ENCODE peak calls at places on chromosomes 16 and 17, in seven cellular contexts. R is H1, V is psoas muscle, I is HAP-1, S is ascending aorta, E is SK-N-SH, C is sigmoid colon. N is an unnamed sample. For H3K4me1 and H3K27me3, the result is how much of the 10 kb centered on the place peaks cover.

GRCh38 chr16:29745126-29745852 is 501 bp downstream of the C16orf54 start:
- DNase-seq in R (no peak), V (no peak), I (no peak), S (no peak), E (no peak), C (no peak), N (no peak)

GRCh38 chr16:49458221-49458620 is 84.6 kb downstream of the C16orf78 start:
- DNase-seq in R (peak), V (no peak), I (no peak), S (no peak), E (no peak), C (peak), N (no peak)

GRCh38 chr16:77113835-77114234 is 77.2 kb upstream of the MON1B start:
- DNase-seq in R (no peak), V (no peak), I (no peak), S (no peak), E (no peak), C (no peak), N (no peak)

GRCh38 chr16:23120562-23120961 is 28.7 kb downstream of the USP31 start:
- DNase-seq in R (no peak), V (no peak), I (no peak), S (no peak), E (no peak), C (no peak), N (no peak)

GRCh38 chr16:907361-907760 is 63.4 kb downstream of the LMF1 start:
- DNase-seq in R (no peak), V (no peak), I (no peak), S (no peak), E (no peak), C (no peak), N (no peak)

GRCh38 chr17:31738067-31738466 is 121.0 kb downstream of the COPRS start:
- DNase-seq in R (no peak), V (no peak), I (no peak), S (no peak), E (no peak), C (no peak), N (no peak)

GRCh38 chr17:44266402-44267164 is 1.4 kb downstream of the SLC4A1 start:
- DNase-seq in R (no peak), V (no peak), I (no peak), S (no peak), E (peak), C (no peak), N (no peak)

GRCh38 chr16:60945225-60945624 is 1091.0 kb downstream of the CDH8 start:
- DNase-seq in R (peak), V (no peak), I (peak), S (no peak), E (no peak), C (no peak), N (no peak)

GRCh38 chr17:2123467-2124251 is 68.8 kb downstream of the HIC1 start:
- DNase-seq in R (no peak), V (no peak), I (no peak), S (no peak), E (no peak), C (no peak), N (no peak)

GRCh38 chr16:49836218-49836617 is 19.7 kb downstream of the ZNF423 start:
- DNase-seq in R (no peak), V (no peak), I (no peak), S (no peak), E (no peak), C (no peak), N (no peak)

GRCh38 chr17:41048441-41048840 is 1.3 kb upstream of the KRTAP2-1 start:
- DNase-seq in R (no peak), V (no peak), I (peak), S (no peak), E (no peak), C (no peak), N (no peak)

GRCh38 chr16:67672739-67673662 is 6.4 kb downstream of the C16orf86 start:
- DNase-seq in R (peak), V (peak), I (peak), S (no peak), E (peak), C (peak), N (no peak)

GRCh38 chr17:36534117-36534880 is at the start of gene MYO19:
- DNase-seq in R (peak), V (peak), I (peak), S (no peak), E (peak), C (peak), N (no peak)

GRCh38 chr17:36463916-36464764 is 22.3 kb upstream of the ZNHIT3 start:
- DNase-seq in R (peak), V (peak), I (peak), S (no peak), E (no peak), C (peak), N (no peak)

DNA sequence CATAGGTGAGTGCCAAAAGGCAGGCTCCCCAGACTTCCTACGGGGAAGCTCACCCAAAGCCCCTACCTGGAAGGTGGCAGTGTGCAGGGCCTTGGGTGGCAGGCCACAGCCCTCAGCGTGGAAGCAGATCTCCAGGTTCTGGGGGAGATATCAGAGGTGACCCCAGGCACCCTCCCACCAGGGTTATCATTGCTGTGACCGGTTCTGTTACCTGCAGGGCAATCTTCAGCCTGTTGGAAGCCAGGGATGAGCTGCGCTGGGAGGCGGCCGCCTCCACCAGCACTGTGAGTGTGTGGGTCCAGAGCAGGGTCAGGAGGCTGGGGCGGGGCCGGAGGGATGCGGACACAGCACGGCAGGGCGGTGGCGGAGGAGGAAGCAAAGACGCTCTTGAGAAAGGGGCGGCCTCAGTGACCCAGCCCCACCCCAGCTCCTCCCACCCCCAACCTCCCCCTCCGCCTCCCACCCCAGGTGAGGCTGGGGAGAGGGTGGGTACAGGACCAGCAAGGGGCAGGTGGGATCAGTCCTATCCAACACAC is 13.1 kb downstream of the UNC13D start:
- DNase-seq in R (no peak), V (no peak), I (no peak), S (no peak), E (no peak), C (no peak), N (no peak)
- H3K4me3 ChIP-seq in R (no peak), V (no peak), I (no peak), S (no peak), E (no peak), C (no peak), N (no peak)

GRCh38 chr17:21061971-21062526 is 19.2 kb upstream of the USP22 start:
- DNase-seq in R (no peak), V (no peak), I (no peak), S (no peak), E (no peak), C (no peak), N (no peak)

GRCh38 chr17:21059761-21060160 is 16.9 kb upstream of the USP22 start:
- DNase-seq in R (no peak), V (no peak), I (no peak), S (no peak), E (no peak), C (no peak), N (no peak)

GRCh38 chr17:21061158-21061835 is 18.5 kb upstream of the USP22 start:
- DNase-seq in R (no peak), V (no peak), I (no peak), S (no peak), E (no peak), C (no peak), N (no peak)

GRCh38 chr17:21058098-21058893 is 15.5 kb upstream of the USP22 start:
- DNase-seq in R (no peak), V (no peak), I (no peak), S (no peak), E (no peak), C (no peak), N (no peak)
- H3K4me1 ChIP-seq in R (under half), V (under half), I (under half), S (under half), E (under half), C (under half), N (under half)

DNA sequence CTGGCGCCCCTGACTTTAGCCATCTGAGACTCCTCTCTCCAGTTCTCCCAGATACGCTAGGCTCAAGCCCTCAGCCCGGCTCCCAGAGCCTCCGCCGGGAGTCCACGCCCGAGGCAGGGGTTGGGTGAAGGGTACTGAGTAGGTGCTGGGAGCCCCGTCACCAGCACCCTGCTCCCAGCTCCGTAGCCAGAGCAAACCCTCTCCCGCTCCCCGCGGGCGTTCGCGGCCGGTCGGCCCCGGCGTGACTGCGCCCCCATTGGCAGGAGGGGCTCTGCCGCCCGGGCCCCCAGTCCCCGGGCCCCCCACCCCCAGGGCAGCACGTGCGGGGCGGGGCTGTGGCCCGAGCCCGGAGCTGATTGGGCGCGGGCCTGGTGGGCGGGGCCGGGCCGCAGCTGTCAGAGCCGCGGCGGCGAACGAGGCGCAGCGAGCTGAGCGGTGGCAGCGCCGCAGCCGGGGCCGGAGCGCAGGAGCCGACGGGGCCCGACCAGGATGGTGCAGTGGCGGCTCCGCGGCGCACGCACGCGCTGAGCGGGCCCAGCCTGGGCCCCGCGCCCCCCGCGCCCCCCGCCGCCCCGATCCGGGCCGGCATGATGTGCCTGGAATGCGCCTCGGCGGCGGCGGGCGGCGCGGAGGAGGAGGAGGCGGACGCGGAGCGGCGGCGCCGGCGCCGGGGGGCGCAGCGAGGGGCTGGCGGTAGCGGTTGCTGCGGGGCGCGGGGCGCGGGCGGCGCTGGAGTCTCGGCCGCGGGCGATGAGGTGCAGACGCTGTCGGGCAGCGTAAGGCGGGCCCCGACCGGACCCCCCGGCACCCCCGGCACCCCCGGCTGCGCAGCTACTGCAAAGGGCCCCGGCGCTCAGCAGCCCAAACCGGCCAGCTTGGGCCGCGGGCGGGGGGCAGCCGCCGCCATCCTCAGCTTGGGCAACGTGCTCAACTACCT is at the start of gene SPNS2:
- DNase-seq in R (peak), V (peak), I (peak), S (no peak), E (peak), C (no peak), N (no peak)
- H3K27me3 ChIP-seq in R (under half), V (under half), I (under half), S (under half), E (under half), C (under half), N (under half)

DNA sequence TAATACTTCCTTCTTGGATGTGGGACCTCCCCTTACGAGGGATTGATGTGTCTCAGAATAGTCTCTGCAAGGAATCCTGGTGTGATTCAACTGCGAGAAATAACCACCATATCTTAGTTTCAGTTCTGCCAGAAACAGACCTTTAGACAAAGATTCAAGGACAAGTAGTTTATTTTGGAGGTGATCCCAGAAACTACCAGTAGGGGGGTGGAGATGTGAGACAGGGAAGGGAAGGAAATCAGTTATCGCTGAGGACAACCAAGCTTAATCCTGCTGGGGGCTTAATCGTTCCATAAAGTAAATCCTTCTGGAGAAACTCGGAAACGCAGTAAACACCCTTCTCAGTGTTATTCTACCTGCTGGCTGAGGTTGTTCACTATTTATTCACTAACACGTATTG is 5.0 kb upstream of the SDR42E1 start:
- DNase-seq in R (no peak), V (no peak), I (peak), S (no peak), E (peak), C (no peak), N (no peak)
- H3K4me3 ChIP-seq in R (no peak), V (no peak), I (no peak), S (no peak), E (no peak), C (no peak), N (no peak)